ENCODE peak calls at places on chromosomes 4 and X, in six cellular contexts. B is activated T-cell treated with anti-CD3 and anti-CD28 coated beads, Interleukin-2, amount 50 U/mL, for 72 hours; A is AG10803; R is activated CD8-positive, alpha-beta memory T cell treated with anti-CD3 and anti-CD28 coated beads for 1 hour; O is SW480; M is suprapubic skin. X is an unnamed sample.

GRCh38 chr4:122764071-122764807 is 31.7 kb downstream of the BBS12 start:
- DNase-seq in M (no peak), O (no peak), B (no peak), R (no peak), A (peak), X (peak)

GRCh38 chr4:10872833-10873517 is 188.4 kb upstream of the CLNK start:
- DNase-seq in M (no peak), B (no peak), R (no peak), O (no peak), A (no peak), X (no peak)

GRCh38 chr4:61740950-61741638 is 541.0 kb downstream of the ADGRL3 start:
- DNase-seq in R (no peak), M (no peak), O (no peak), A (no peak), B (no peak), X (peak)

GRCh38 chr4:57442834-57443291 is 332.7 kb upstream of the IGFBP7 start:
- DNase-seq in A (peak), B (peak), M (no peak), R (no peak), O (peak), X (peak)

GRCh38 chr4:25107827-25108516 is 52.3 kb downstream of the SEPSECS start:
- DNase-seq in A (no peak), O (no peak), R (no peak), M (no peak), B (no peak), X (no peak)

GRCh38 chr4:2058264-2059033 is 678 bp upstream of the NAT8L start:
- DNase-seq in O (no peak), R (no peak), B (peak), M (no peak), A (no peak), X (peak)

GRCh38 chrX:123339201-123339905 is 155.3 kb downstream of the GRIA3 start:
- DNase-seq in B (no peak), R (no peak), M (no peak), O (no peak), A (peak), X (peak)

GRCh38 chrX:151776113-151776790 is 41.7 kb downstream of the CNGA2 start:
- DNase-seq in A (peak), R (no peak), B (no peak), O (no peak), M (no peak), X (no peak)

GRCh38 chr4:40388248-40388647 is 53.1 kb downstream of the CHRNA9 start:
- DNase-seq in B (no peak), R (no peak), A (no peak), M (no peak), O (no peak), X (no peak)

GRCh38 chr4:29081230-29081955 is 1638.8 kb upstream of the PCDH7 start:
- DNase-seq in A (no peak), B (no peak), R (no peak), O (peak), M (no peak), X (peak)

X was measured in adipocyte.